ENCODE peak calls at places on chromosome 18, in eight cellular contexts. L, E, V, U, X, O, Z and I are unnamed samples.

GRCh38 chr18:70322928-70323327 is 34.1 kb downstream of the SOCS6 start:
- DNase-seq in L (no peak), E (no peak), V (no peak), U (no peak), X (no peak), O (no peak), Z (no peak), I (no peak)

GRCh38 chr18:74331404-74331803 is 15.8 kb downstream of the C18orf63 start:
- DNase-seq in L (no peak), E (no peak), V (no peak), U (no peak), X (no peak), O (no peak), Z (no peak), I (no peak)

GRCh38 chr18:25262920-25263319 is 89.0 kb downstream of the ZNF521 start:
- DNase-seq in L (no peak), E (no peak), V (no peak), U (no peak), X (no peak), O (no peak), Z (no peak), I (no peak)

GRCh38 chr18:50094221-50094773 is 100.7 kb downstream of the MYO5B start:
- DNase-seq in L (no peak), E (no peak), V (no peak), U (no peak), X (no peak), O (no peak), Z (no peak), I (no peak)

GRCh38 chr18:79872423-79872822 is 74.7 kb downstream of the KCNG2 start:
- DNase-seq in L (peak), E (peak), V (no peak), U (no peak), X (no peak), O (no peak), Z (no peak), I (no peak)

GRCh38 chr18:49722472-49722871 is 90.9 kb downstream of the ACAA2 start:
- DNase-seq in L (no peak), E (no peak), V (no peak), U (peak), X (no peak), O (no peak), Z (no peak), I (no peak)

GRCh38 chr18:26656944-26657536 is 108.7 kb upstream of the KCTD1 start:
- DNase-seq in L (peak), E (peak), V (no peak), U (peak), X (peak), O (peak), Z (peak), I (no peak)

GRCh38 chr18:5195656-5196055 is 1.4 kb downstream of the AKAIN1 start:
- DNase-seq in L (no peak), E (no peak), V (no peak), U (no peak), X (no peak), O (no peak), Z (no peak), I (no peak)

GRCh38 chr18:22300665-22301636 is 116.8 kb downstream of the CTAGE1 start:
- DNase-seq in L (no peak), E (no peak), V (no peak), U (peak), X (no peak), O (no peak), Z (no peak), I (no peak)

GRCh38 chr18:8389391-8390340 is 219.6 kb upstream of the RAB12 start:
- DNase-seq in L (peak), E (no peak), V (peak), U (peak), X (peak), O (peak), Z (peak), I (no peak)

GRCh38 chr18:50849448-50849847 is 29.5 kb upstream of the ME2 start:
- DNase-seq in L (no peak), E (no peak), V (no peak), U (no peak), X (no peak), O (no peak), Z (no peak), I (no peak)

GRCh38 chr18:46338761-46339160 is 234.6 kb downstream of the HAUS1 start:
- DNase-seq in L (no peak), E (peak), V (no peak), U (no peak), X (no peak), O (no peak), Z (no peak), I (no peak)

GRCh38 chr18:57043241-57043640 is 103.6 kb upstream of the BOD1L2 start:
- DNase-seq in L (peak), E (no peak), V (no peak), U (no peak), X (no peak), O (no peak), Z (no peak), I (peak)

GRCh38 chr18:79507546-79508480 is 112.1 kb downstream of the NFATC1 start:
- DNase-seq in L (peak), E (peak), V (no peak), U (peak), X (peak), O (peak), Z (peak), I (no peak)

GRCh38 chr18:72543362-72544055 is 633 bp downstream of the CBLN2 start:
- DNase-seq in L (no peak), E (no peak), V (no peak), U (no peak), X (no peak), O (no peak), Z (no peak), I (no peak)

GRCh38 chr18:44736664-44737063 is 56.0 kb downstream of the SETBP1 start:
- DNase-seq in L (no peak), E (no peak), V (no peak), U (no peak), X (no peak), O (no peak), Z (no peak), I (no peak)

GRCh38 chr18:72752220-72752619 is 115.6 kb downstream of the NETO1 start:
- DNase-seq in L (no peak), E (no peak), V (no peak), U (no peak), X (no peak), O (no peak), Z (no peak), I (no peak)

GRCh38 chr18:9700261-9700796 is 7.8 kb upstream of the RAB31 start:
- DNase-seq in L (peak), E (no peak), V (no peak), U (no peak), X (no peak), O (no peak), Z (no peak), I (no peak)

GRCh38 chr18:79779021-79779699 is 18.6 kb upstream of the KCNG2 start:
- DNase-seq in L (peak), E (peak), V (no peak), U (no peak), X (no peak), O (no peak), Z (no peak), I (no peak)

GRCh38 chr18:45049548-45050307 is 369.0 kb downstream of the SETBP1 start:
- DNase-seq in L (no peak), E (no peak), V (no peak), U (no peak), X (no peak), O (no peak), Z (no peak), I (no peak)

GRCh38 chr18:35122586-35123224 is 81.5 kb downstream of the MAPRE2 start:
- DNase-seq in L (no peak), E (no peak), V (no peak), U (no peak), X (peak), O (no peak), Z (no peak), I (no peak)

GRCh38 chr18:9290171-9290570 is 44.4 kb upstream of the TWSG1 start:
- DNase-seq in L (no peak), E (no peak), V (no peak), U (no peak), X (no peak), O (no peak), Z (no peak), I (no peak)

GRCh38 chr18:49499046-49499637 is 12.1 kb upstream of the C18orf32 start:
- DNase-seq in L (peak), E (no peak), V (no peak), U (no peak), X (no peak), O (no peak), Z (no peak), I (no peak)

GRCh38 chr18:4807495-4808293 is 352.6 kb upstream of the DLGAP1 start:
- DNase-seq in L (no peak), E (no peak), V (no peak), U (no peak), X (no peak), O (no peak), Z (no peak), I (no peak)

GRCh38 chr18:33839452-33840225 is 261.6 kb downstream of the ASXL3 start:
- DNase-seq in L (no peak), E (no peak), V (peak), U (peak), X (no peak), O (no peak), Z (no peak), I (no peak)

GRCh38 chr18:65409266-65409665 is 341.5 kb upstream of the CDH7 start:
- DNase-seq in L (no peak), E (no peak), V (no peak), U (no peak), X (no peak), O (no peak), Z (no peak), I (no peak)

GRCh38 chr18:26429535-26429934 is 118.8 kb downstream of the KCTD1 start:
- DNase-seq in L (no peak), E (no peak), V (no peak), U (no peak), X (no peak), O (no peak), Z (peak), I (peak)

GRCh38 chr18:26307161-26307773 is 81.0 kb downstream of the TAF4B start:
- DNase-seq in L (no peak), E (no peak), V (peak), U (no peak), X (no peak), O (peak), Z (no peak), I (no peak)

GRCh38 chr18:70363861-70364260 is 75.0 kb downstream of the SOCS6 start:
- DNase-seq in L (no peak), E (no peak), V (no peak), U (no peak), X (no peak), O (no peak), Z (no peak), I (no peak)

GRCh38 chr18:77899972-77900754 is 650.5 kb downstream of the GALR1 start:
- DNase-seq in L (no peak), E (peak), V (peak), U (peak), X (no peak), O (peak), Z (no peak), I (no peak)

GRCh38 chr18:10022365-10022764 is 108.5 kb downstream of the VAPA start:
- DNase-seq in L (no peak), E (no peak), V (no peak), U (no peak), X (no peak), O (no peak), Z (no peak), I (no peak)

GRCh38 chr18:36676629-36677028 is 152.2 kb downstream of the TPGS2 start:
- DNase-seq in L (no peak), E (no peak), V (no peak), U (no peak), X (no peak), O (no peak), Z (no peak), I (no peak)
- TF ChIP-seq POLR2A in L (no peak), E (no peak), V (no peak), U (no peak), X (no peak), O (no peak), Z (no peak), I (no peak)

GRCh38 chr18:840080-840408 is 28.0 kb upstream of the YES1 start:
- DNase-seq in L (no peak), E (no peak), V (peak), U (no peak), X (no peak), O (no peak), Z (no peak), I (no peak)

GRCh38 chr18:841647-842370 is 29.8 kb upstream of the YES1 start:
- DNase-seq in L (no peak), E (no peak), V (peak), U (no peak), X (no peak), O (no peak), Z (no peak), I (no peak)

GRCh38 chr18:850960-851359 is 38.9 kb upstream of the YES1 start:
- DNase-seq in L (no peak), E (no peak), V (no peak), U (no peak), X (no peak), O (no peak), Z (no peak), I (no peak)

GRCh38 chr18:848062-848795 is 36.2 kb upstream of the YES1 start:
- DNase-seq in L (no peak), E (no peak), V (no peak), U (peak), X (no peak), O (no peak), Z (no peak), I (no peak)

GRCh38 chr18:845152-845819 is 33.2 kb upstream of the YES1 start:
- DNase-seq in L (no peak), E (no peak), V (no peak), U (no peak), X (peak), O (no peak), Z (peak), I (no peak)
- TF ChIP-seq POLR2A in L (no peak), E (no peak), V (no peak), U (no peak), X (no peak), O (no peak), Z (no peak), I (no peak)

DNA sequence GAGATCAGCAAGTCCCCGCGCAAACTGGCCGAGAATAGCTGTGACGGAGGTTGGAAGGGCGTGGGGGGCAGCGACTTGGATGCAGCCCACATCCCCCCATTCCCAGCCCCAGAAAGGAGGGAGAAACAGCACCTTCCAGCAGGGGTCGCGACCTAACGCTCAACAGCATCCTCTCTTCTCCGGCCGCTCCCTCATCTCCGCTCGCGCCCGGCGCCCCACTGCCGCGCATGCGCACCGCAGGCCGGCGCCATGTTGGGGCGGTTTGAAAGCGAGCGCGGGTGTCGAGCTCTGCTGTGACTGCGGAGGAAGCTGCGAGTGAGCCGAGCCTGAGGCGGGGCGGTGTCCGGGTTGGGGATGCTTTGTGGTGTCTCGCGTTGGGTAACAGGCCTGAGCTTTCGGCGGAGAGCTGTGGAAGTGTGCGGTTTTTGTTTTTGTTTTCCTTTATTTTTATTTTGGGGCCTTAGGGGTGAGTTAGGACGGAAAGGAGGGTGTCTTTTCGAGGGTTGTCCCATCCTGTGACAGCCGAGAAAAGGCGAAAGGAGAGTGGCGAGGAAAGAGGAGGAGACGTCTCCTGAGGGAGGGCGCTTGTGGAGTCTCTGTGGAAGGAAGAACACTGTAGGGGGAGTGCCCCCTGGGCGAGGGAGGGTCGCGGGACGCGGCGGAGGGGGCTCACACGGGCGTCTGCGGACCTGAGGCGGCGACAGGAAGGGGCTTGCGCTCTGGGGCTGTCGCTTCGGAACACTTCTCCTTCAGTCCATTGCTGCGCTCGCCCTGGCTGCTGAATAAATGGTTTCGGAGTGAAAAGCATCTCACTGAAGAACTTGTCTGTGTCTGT is at the start of the genes C18orf54 and STARD6:
- DNase-seq in L (peak), E (peak), V (peak), U (peak), X (peak), O (peak), Z (peak), I (peak)
- TF ChIP-seq POLR2A in L (no peak), E (no peak), V (peak), U (peak), X (peak), O (no peak), Z (no peak), I (no peak)

DNA sequence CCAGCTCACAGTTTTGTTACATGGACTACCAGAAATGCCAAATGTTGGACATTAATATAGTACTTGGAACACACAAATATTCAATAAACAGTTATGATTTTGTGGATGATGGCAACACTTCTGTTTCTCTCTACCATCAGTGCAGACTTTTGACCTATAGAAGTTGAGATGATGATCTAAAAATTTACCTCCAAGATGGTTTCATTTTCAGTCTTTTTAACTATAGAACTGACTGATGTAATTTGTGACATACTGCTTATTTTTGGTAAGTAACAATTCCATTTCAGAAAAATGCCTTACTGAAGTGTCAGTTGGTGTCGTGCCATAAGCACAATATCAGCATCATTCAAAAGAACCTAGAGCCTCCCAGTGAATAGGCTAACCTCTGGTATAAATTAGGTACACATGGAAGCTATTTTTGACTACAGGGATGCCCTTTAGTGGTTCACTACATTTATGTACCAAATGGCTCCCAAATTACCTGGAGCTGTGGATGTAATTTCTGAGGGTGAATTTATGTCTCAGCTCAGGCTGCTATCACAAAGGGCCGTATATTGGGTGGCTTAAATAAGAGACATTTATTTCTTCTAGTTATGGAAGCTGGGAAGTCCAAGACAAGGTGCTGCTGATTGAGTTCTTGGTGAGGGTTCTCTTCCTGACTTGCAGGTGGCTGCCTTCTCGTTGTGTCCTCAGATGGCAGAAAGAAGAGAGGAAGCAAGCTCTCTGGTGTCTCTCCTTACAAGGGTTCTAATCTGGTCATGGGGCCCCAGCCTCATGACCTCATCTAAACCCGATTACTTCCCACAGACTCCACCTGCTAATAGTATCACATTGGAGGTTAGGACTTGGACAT is 66.5 kb downstream of the ALPK2 start:
- DNase-seq in L (no peak), E (no peak), V (no peak), U (no peak), X (no peak), O (no peak), Z (no peak), I (no peak)
- TF ChIP-seq POLR2A in L (no peak), E (no peak), V (no peak), U (no peak), X (no peak), O (no peak), Z (no peak), I (no peak)

DNA sequence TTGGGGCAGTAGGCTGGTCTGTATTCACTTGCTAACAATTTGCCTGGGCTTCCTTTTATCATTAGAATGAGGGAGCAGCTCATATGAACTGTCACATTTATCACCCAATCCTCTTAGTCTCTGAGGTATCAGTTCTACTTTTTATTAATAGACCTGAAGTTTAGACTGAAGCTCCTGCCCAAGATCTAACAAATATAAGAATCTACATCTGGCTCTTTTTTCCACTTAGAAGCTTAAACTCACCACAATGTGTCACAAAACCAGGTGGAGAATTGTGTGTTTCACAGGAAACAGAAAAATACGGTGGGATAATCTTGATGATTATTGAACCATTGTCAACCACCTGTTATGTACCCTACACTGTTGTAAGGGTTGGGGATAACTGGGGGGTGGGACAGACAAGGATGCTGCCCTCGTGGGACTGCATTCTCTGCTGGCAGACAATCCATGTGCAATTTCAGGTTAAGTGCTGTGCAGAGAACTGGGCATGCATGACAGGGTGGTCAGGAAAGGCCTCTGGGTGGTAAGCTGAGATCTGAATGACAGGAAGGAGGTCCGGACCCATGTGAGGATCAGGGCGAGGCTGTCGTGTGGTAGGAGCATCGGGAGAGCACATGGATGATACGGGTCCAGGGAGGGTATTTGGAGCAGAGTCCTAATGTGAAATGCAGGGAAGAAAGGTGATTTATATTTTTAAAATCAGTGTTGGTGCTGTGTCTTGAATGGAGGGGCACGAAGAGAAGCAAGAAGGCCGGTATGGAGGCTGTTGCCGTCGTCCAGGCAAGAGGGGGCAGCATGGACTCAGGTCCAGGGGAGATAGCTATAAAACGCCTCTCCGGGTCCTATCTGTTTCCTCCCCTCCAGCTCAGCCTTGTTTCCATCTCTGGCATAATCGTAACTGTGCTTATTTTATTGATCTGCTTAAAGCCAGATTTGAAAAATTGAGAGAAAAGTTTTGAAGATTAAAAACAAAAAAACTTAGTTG is 17.6 kb downstream of the MYL12B start:
- DNase-seq in L (no peak), E (no peak), V (no peak), U (no peak), X (no peak), O (no peak), Z (no peak), I (no peak)
- TF ChIP-seq POLR2A in L (no peak), E (no peak), V (no peak), U (no peak), X (no peak), O (no peak), Z (no peak), I (no peak)

GRCh38 chr18:63319383-63320040 is at the start of gene BCL2:
- DNase-seq in L (peak), E (no peak), V (peak), U (peak), X (peak), O (no peak), Z (peak), I (no peak)
- TF ChIP-seq POLR2A in L (no peak), E (no peak), V (no peak), U (peak), X (no peak), O (no peak), Z (peak), I (no peak)

GRCh38 chr18:28514699-28515098 is 337.8 kb upstream of the CDH2 start:
- DNase-seq in L (no peak), E (no peak), V (no peak), U (no peak), X (no peak), O (no peak), Z (no peak), I (no peak)
- TF ChIP-seq POLR2A in L (no peak), E (no peak), V (no peak), U (no peak), X (no peak), O (no peak), Z (no peak), I (no peak)